ENCODE peak calls at places on chromosomes 2 and 18, in nine cellular contexts. Y is stimulated activated naive CD4-positive, alpha-beta T cell; J is heart left ventricle; D is kidney tubule cell; C is transverse colon; U is stimulated activated CD8-positive, alpha-beta memory T cell treated with anti-CD3 and anti-CD28 coated beads, Interleukin-12 subunit alpha, Interleukin-12 subunit beta, amount 100 ng/mL, for 1 hour; Q is activated CD8-positive, alpha-beta memory T cell treated with anti-CD3 and anti-CD28 coated beads, Interleukin-2, amount 50 U/mL, for 48 hours; E is mucosa of gallbladder; P is NCI-H1048. K is an unnamed sample.

GRCh38 chr2:69989422-69990128 is 28.1 kb upstream of the ASPRV1 start:
- DNase-seq in C (peak), Y (no peak), U (no peak), P (no peak), J (no peak), D (no peak), Q (no peak), E (no peak), K (no peak)

GRCh38 chr18:58337688-58338087 is 291.2 kb downstream of the ALPK2 start:
- DNase-seq in P (no peak), E (peak), C (no peak), D (no peak), Q (no peak), U (no peak), J (no peak), Y (no peak), K (no peak)

GRCh38 chr2:15142069-15142689 is 419.0 kb downstream of the NBAS start:
- DNase-seq in U (peak), Q (peak), C (peak), P (no peak), Y (peak), D (peak), E (no peak), J (no peak), K (no peak)

GRCh38 chr2:205139822-205140612 is 542.3 kb upstream of the NRP2 start:
- DNase-seq in E (peak), D (no peak), Q (no peak), Y (no peak), J (no peak), C (no peak), P (no peak), U (no peak), K (no peak)

GRCh38 chr18:41761329-41762028 is 193.6 kb upstream of the PIK3C3 start:
- DNase-seq in U (no peak), J (no peak), P (no peak), C (no peak), Q (no peak), D (peak), Y (no peak), E (no peak), K (no peak)

GRCh38 chr2:72897785-72898184 is 10.6 kb downstream of the SPR start:
- DNase-seq in D (no peak), J (no peak), C (no peak), P (no peak), E (no peak), Q (no peak), U (no peak), Y (no peak), K (no peak)

GRCh38 chr2:128473175-128474013 is 154.7 kb upstream of the HS6ST1 start:
- DNase-seq in C (peak), E (peak), P (no peak), Y (no peak), U (peak), J (no peak), D (peak), Q (peak), K (peak)

GRCh38 chr2:68745006-68745405 is 10.4 kb downstream of the ARHGAP25 start:
- DNase-seq in J (no peak), P (no peak), Y (no peak), D (no peak), Q (no peak), U (no peak), C (no peak), E (peak), K (no peak)

GRCh38 chr2:88809216-88809615 is 117.7 kb downstream of the RPIA start:
- DNase-seq in U (no peak), Q (no peak), C (no peak), D (no peak), E (no peak), J (no peak), Y (no peak), P (no peak), K (no peak)

GRCh38 chr18:23377669-23378469 is 75.2 kb upstream of the RIOK3 start:
- DNase-seq in Q (no peak), E (no peak), U (no peak), J (no peak), P (no peak), C (no peak), D (peak), Y (no peak), K (no peak)

GRCh38 chr2:236748801-236749200 is 179.2 kb downstream of the ACKR3 start:
- DNase-seq in J (no peak), Y (no peak), E (no peak), D (no peak), U (no peak), P (no peak), C (no peak), Q (no peak), K (no peak)

GRCh38 chr2:153222231-153223165 is 256.1 kb downstream of the RPRM start:
- DNase-seq in P (no peak), J (no peak), D (no peak), Y (no peak), E (no peak), U (no peak), Q (no peak), C (no peak), K (no peak)

GRCh38 chr2:172375247-172375646 is 52.1 kb upstream of the ITGA6 start:
- DNase-seq in D (peak), U (no peak), E (peak), Q (no peak), C (no peak), Y (no peak), P (no peak), J (no peak), K (no peak)

GRCh38 chr2:180709392-180710145 is 270.8 kb upstream of the UBE2E3 start:
- DNase-seq in U (no peak), E (no peak), Y (no peak), C (no peak), D (no peak), J (no peak), P (no peak), Q (no peak), K (no peak)

GRCh38 chr2:58607479-58607878 is 366.4 kb upstream of the FANCL start:
- DNase-seq in P (no peak), Q (no peak), U (no peak), E (no peak), Y (no peak), J (no peak), D (no peak), C (no peak), K (no peak)

GRCh38 chr2:240918258-240919091 is 12.3 kb downstream of the CROCC2 start:
- DNase-seq in C (peak), E (no peak), P (no peak), D (no peak), Y (no peak), Q (peak), U (no peak), J (peak), K (peak)

GRCh38 chr2:219500135-219500534 is 1.4 kb downstream of the GMPPA start:
- DNase-seq in U (no peak), Y (no peak), Q (no peak), P (no peak), J (no peak), D (no peak), E (no peak), C (no peak), K (no peak)

GRCh38 chr2:177572236-177572671 is 179.7 kb downstream of the AGPS start:
- DNase-seq in P (no peak), U (no peak), Y (no peak), J (no peak), E (no peak), C (no peak), D (peak), Q (no peak), K (no peak)

GRCh38 chr2:128433911-128434550 is 115.4 kb upstream of the HS6ST1 start:
- DNase-seq in P (no peak), C (peak), U (no peak), Q (no peak), J (no peak), E (no peak), Y (no peak), D (no peak), K (no peak)

GRCh38 chr2:46806526-46806925 is 109.1 kb downstream of the MCFD2 start:
- DNase-seq in D (no peak), Y (no peak), P (no peak), U (no peak), J (no peak), E (no peak), C (no peak), Q (no peak), K (no peak)

GRCh38 chr2:126679314-126679713 is 23.4 kb downstream of the GYPC start:
- DNase-seq in C (no peak), E (no peak), D (no peak), Y (no peak), U (no peak), P (no peak), Q (no peak), J (no peak), K (no peak)

GRCh38 chr18:62781893-62782292 is 66.6 kb downstream of the PHLPP1 start:
- DNase-seq in D (peak), Q (no peak), P (no peak), J (no peak), C (no peak), E (no peak), Y (no peak), U (no peak), K (no peak)

GRCh38 chr18:51235011-51235789 is 37.7 kb upstream of the MEX3C start:
- DNase-seq in E (no peak), U (no peak), P (no peak), Q (peak), Y (no peak), D (peak), C (no peak), J (no peak), K (no peak)

GRCh38 chr2:121185571-121186074 is 99.4 kb downstream of the TFCP2L1 start:
- DNase-seq in C (no peak), P (no peak), Q (no peak), J (no peak), U (no peak), E (peak), Y (no peak), D (peak), K (no peak)

GRCh38 chr2:239472220-239472775 is 71.5 kb upstream of the HDAC4 start:
- DNase-seq in U (no peak), D (no peak), Y (no peak), E (no peak), C (no peak), J (no peak), Q (peak), P (no peak), K (no peak)